ENCODE peak calls at places on chromosomes 3 and 15, in five cellular contexts. M is A549, A is OCI-LY7, W is breast epithelium, G is AG04449. Y is an unnamed sample.

GRCh38 chr15:59611277-59612260 is at the start of gene GCNT3:
- DNase-seq in M (peak; percentile 97), A (no peak), W (no peak), G (no peak), Y (no peak)

GRCh38 chr3:142445816-142446254 is 2.0 kb downstream of the XRN1 start:
- DNase-seq in M (no peak), A (peak; percentile 3), W (no peak), G (no peak), Y (no peak)

GRCh38 chr15:42450434-42450790 is 40.5 kb downstream of the ZNF106 start:
- DNase-seq in M (no peak), A (no peak), W (no peak), G (no peak), Y (no peak)

GRCh38 chr3:13040381-13041074 is 32.7 kb downstream of the IQSEC1 start:
- DNase-seq in M (no peak), A (peak; percentile 43), W (no peak), G (no peak), Y (no peak)

GRCh38 chr3:122952509-122952908 is 75.1 kb downstream of the SEMA5B start:
- DNase-seq in M (peak; percentile 35), A (peak; percentile 3), W (no peak), G (no peak), Y (no peak)

GRCh38 chr15:59380902-59381610 is 8.4 kb upstream of the MYO1E start:
- DNase-seq in M (peak; percentile 43), A (no peak), W (no peak), G (no peak), Y (no peak)

GRCh38 chr15:82298520-82298919 is 35.9 kb downstream of the SAXO2 start:
- DNase-seq in M (no peak), A (no peak), W (no peak), G (no peak), Y (no peak)

GRCh38 chr15:70853270-70853854 is 595 bp downstream of the LARP6 start:
- DNase-seq in M (peak; percentile 54), A (no peak), W (no peak), G (no peak), Y (no peak)

GRCh38 chr15:94029495-94029894 is 201.9 kb upstream of the MCTP2 start:
- DNase-seq in M (no peak), A (no peak), W (no peak), G (peak; percentile 79), Y (no peak)

GRCh38 chr3:55549172-55549571 is 62.1 kb upstream of the WNT5A start:
- DNase-seq in M (no peak), A (no peak), W (no peak), G (peak; percentile 3), Y (peak; percentile 23)

GRCh38 chr3:158167737-158168469 is 58.0 kb downstream of the RSRC1 start:
- DNase-seq in M (peak; percentile 60), A (no peak), W (no peak), G (peak; percentile 96), Y (peak; percentile 96)

GRCh38 chr3:121649645-121650044 is 11.1 kb downstream of the HCLS1 start:
- DNase-seq in M (no peak), A (no peak), W (no peak), G (no peak), Y (no peak)

GRCh38 chr3:119034256-119035013 is at the start of gene IGSF11:
- DNase-seq in M (peak; percentile 75), A (peak; percentile 26), W (peak; percentile 56), G (no peak), Y (no peak)

GRCh38 chr3:151159806-151160205 is 43.2 kb downstream of the GPR171 start:
- DNase-seq in M (no peak), A (no peak), W (no peak), G (no peak), Y (no peak)

GRCh38 chr15:89002830-89003229 is 85.4 kb upstream of the ABHD2 start:
- DNase-seq in M (no peak), A (no peak), W (no peak), G (no peak), Y (no peak)
- TF ChIP-seq CTCF in M (no peak), A (no peak), W (no peak), G (no peak), Y (no peak)

GRCh38 chr3:11480663-11481298 is 162.9 kb downstream of the VGLL4 start:
- DNase-seq in M (no peak), A (no peak), W (no peak), G (no peak), Y (no peak)

GRCh38 chr3:11481561-11481960 is 162.2 kb downstream of the VGLL4 start:
- DNase-seq in M (no peak), A (no peak), W (no peak), G (no peak), Y (no peak)

GRCh38 chr3:11478167-11478566 is 165.5 kb downstream of the VGLL4 start:
- DNase-seq in M (no peak), A (no peak), W (no peak), G (no peak), Y (no peak)

GRCh38 chr3:11477286-11477935 is 166.3 kb downstream of the VGLL4 start:
- DNase-seq in M (no peak), A (no peak), W (no peak), G (peak; percentile 79), Y (peak; percentile 62)

GRCh38 chr3:11479230-11479620 is 164.5 kb downstream of the VGLL4 start:
- DNase-seq in M (no peak), A (no peak), W (no peak), G (no peak), Y (no peak)
- H3K4me3 ChIP-seq in M (no peak overlapping the region), A (no peak overlapping the region), W (no peak overlapping the region), G (no peak overlapping the region), Y (no peak overlapping the region)

GRCh38 chr3:11648735-11649134 is 5.0 kb upstream of the VGLL4 start:
- DNase-seq in M (no peak), A (no peak), W (no peak), G (no peak), Y (no peak)

GRCh38 chr3:11651477-11651876 is 7.8 kb upstream of the VGLL4 start:
- DNase-seq in M (no peak), A (no peak), W (no peak), G (no peak), Y (no peak)

GRCh38 chr3:11651900-11652299 is 8.2 kb upstream of the VGLL4 start:
- DNase-seq in M (peak; percentile 44), A (peak; percentile 56), W (no peak), G (no peak), Y (no peak)

GRCh38 chr3:11653298-11654055 is 9.8 kb upstream of the VGLL4 start:
- DNase-seq in M (no peak), A (no peak), W (no peak), G (no peak), Y (no peak)

DNA sequence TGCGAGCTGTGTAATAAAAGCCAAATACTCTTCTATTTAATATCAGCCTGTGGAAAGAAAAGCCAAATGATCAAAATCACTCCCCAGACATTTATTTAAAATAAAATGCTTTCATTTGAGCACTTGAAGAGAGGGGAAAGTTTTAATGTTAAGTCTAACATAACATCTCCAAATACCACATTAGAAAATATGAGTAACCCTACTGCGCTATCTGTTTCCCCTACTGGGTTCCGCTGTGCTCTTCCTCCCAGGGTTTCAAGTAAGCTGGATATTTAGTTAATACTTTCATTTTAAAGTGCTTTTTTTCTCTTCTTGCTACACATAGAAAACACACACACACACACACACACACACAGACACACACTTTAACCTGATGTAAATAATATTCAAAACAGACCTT is 6.7 kb upstream of the VGLL4 start:
- DNase-seq in M (no peak), A (no peak), W (no peak), G (no peak), Y (no peak)
- TF ChIP-seq CTCF in M (no peak), A (no peak), W (no peak), G (no peak), Y (no peak)

GRCh38 chr3:155676252-155676981 is 68.5 kb downstream of the PLCH1 start:
- DNase-seq in M (no peak), A (no peak), W (no peak), G (peak; percentile 14), Y (peak; percentile 49)
- H3K4me3 ChIP-seq in M (peak overlapping the region; percentile 23), A (no peak overlapping the region), W (peak overlapping the region; percentile 48), G (no peak overlapping the region), Y (peak overlapping the region; percentile 28)

GRCh38 chr3:22862111-22862510 is 341.0 kb upstream of the UBE2E2 start:
- DNase-seq in M (no peak), A (no peak), W (no peak), G (no peak), Y (no peak)
- TF ChIP-seq CTCF in M (no peak), A (peak; percentile 32), W (no peak), G (no peak), Y (no peak)

Y was measured in BJ.